ENCODE peak calls at places on chromosomes 1 and 21, in nine cellular contexts. X, V, B, P, G, C, O, U and N are unnamed samples.

GRCh38 chr1:113434081-113434873 is 44.0 kb downstream of the MAGI3 start:
- DNase-seq in G (no peak), B (no peak), V (no peak), X (no peak), P (no peak), C (no peak), O (no peak), U (no peak), N (no peak)

GRCh38 chr1:1758059-1758621 is 20.1 kb downstream of the NADK start:
- DNase-seq in O (no peak), B (no peak), V (no peak), X (no peak), P (peak), U (no peak), C (no peak), G (no peak), N (no peak)

GRCh38 chr1:11842154-11843041 is 5.2 kb downstream of the NPPA start:
- DNase-seq in X (no peak), U (no peak), O (no peak), G (no peak), V (no peak), C (no peak), B (no peak), P (no peak), N (no peak)

GRCh38 chr1:23619299-23620188 is 60.2 kb upstream of the ID3 start:
- DNase-seq in P (peak), B (no peak), X (peak), U (peak), V (peak), G (no peak), C (peak), O (peak), N (peak)

GRCh38 chr21:40658237-40658636 is 188.7 kb downstream of the DSCAM start:
- DNase-seq in O (no peak), X (no peak), V (no peak), C (no peak), U (no peak), G (no peak), P (no peak), B (no peak), N (no peak)

GRCh38 chr1:17168480-17168878 is 36.4 kb upstream of the PADI1 start:
- DNase-seq in V (no peak), P (no peak), X (peak), O (no peak), B (no peak), C (no peak), U (no peak), G (no peak), N (peak)

GRCh38 chr1:227918083-227918700 is 29.5 kb downstream of the WNT9A start:
- DNase-seq in V (no peak), C (no peak), G (no peak), B (no peak), P (no peak), X (no peak), O (no peak), U (no peak), N (no peak)

GRCh38 chr21:46317710-46318463 is 5.8 kb downstream of the C21orf58 start:
- DNase-seq in G (no peak), X (no peak), V (peak), B (no peak), C (no peak), P (peak), U (no peak), O (peak), N (no peak)

GRCh38 chr1:226210571-226211176 is 12.8 kb upstream of the MIXL1 start:
- DNase-seq in V (peak), O (peak), P (no peak), G (no peak), X (no peak), B (no peak), U (no peak), C (no peak), N (no peak)

GRCh38 chr1:221742555-221743415 is 896 bp upstream of the DUSP10 start:
- DNase-seq in U (peak), C (peak), G (peak), B (peak), P (peak), X (peak), O (peak), V (peak), N (peak)

GRCh38 chr1:199862047-199862446 is 165.5 kb upstream of the NR5A2 start:
- DNase-seq in B (no peak), O (no peak), P (no peak), G (no peak), U (peak), V (no peak), X (no peak), C (no peak), N (no peak)

GRCh38 chr1:13675222-13675621 is 24.8 kb upstream of the PRDM2 start:
- DNase-seq in U (no peak), B (no peak), C (no peak), P (no peak), V (no peak), G (no peak), X (no peak), O (no peak), N (no peak)

GRCh38 chr1:218917646-218918045 is 256.0 kb upstream of the LYPLAL1 start:
- DNase-seq in G (no peak), X (no peak), B (no peak), U (no peak), V (no peak), O (no peak), C (no peak), P (no peak), N (no peak)

GRCh38 chr1:85578321-85579295 is 2.0 kb upstream of the CCN1 start:
- DNase-seq in P (no peak), U (peak), V (no peak), B (no peak), X (no peak), O (no peak), G (no peak), C (no peak), N (peak)

GRCh38 chr1:118247593-118247992 is 62.6 kb upstream of the SPAG17 start:
- DNase-seq in X (peak), C (no peak), B (no peak), P (no peak), U (peak), G (no peak), V (peak), O (peak), N (peak)

GRCh38 chr1:201585901-201586300 is 47.0 kb downstream of the NAV1 start:
- DNase-seq in V (no peak), X (no peak), P (no peak), B (no peak), G (no peak), O (no peak), C (no peak), U (no peak), N (no peak)

GRCh38 chr1:155003766-155004351 is 1.3 kb downstream of the ZBTB7B start:
- DNase-seq in X (no peak), P (peak), C (no peak), U (peak), B (peak), G (peak), O (peak), V (peak), N (peak)

GRCh38 chr1:158547533-158547932 is 6.7 kb downstream of the OR6Y1 start:
- DNase-seq in O (no peak), P (no peak), G (no peak), U (no peak), X (no peak), C (no peak), V (no peak), B (no peak), N (no peak)

GRCh38 chr1:24438423-24438901 is 22.9 kb downstream of the NIPAL3 start:
- DNase-seq in V (peak), P (no peak), X (no peak), O (peak), C (no peak), U (no peak), B (peak), G (no peak), N (no peak)

GRCh38 chr1:106924360-106924759 is 132.1 kb upstream of the PRMT6 start:
- DNase-seq in B (no peak), P (no peak), O (peak), U (peak), V (peak), X (no peak), G (no peak), C (no peak), N (peak)

GRCh38 chr1:191142748-191143147 is 665.1 kb upstream of the BRINP3 start:
- DNase-seq in B (no peak), X (no peak), U (no peak), O (no peak), G (no peak), C (no peak), V (no peak), P (no peak), N (no peak)

GRCh38 chr1:209838537-209838936 is 10.8 kb downstream of the UTP25 start:
- DNase-seq in P (no peak), V (no peak), O (no peak), X (no peak), U (no peak), B (no peak), G (no peak), C (no peak), N (no peak)

GRCh38 chr1:162234571-162234970 is 142.1 kb downstream of the SPATA46 start:
- DNase-seq in U (no peak), V (no peak), C (no peak), X (no peak), O (no peak), B (no peak), P (no peak), G (no peak), N (no peak)

GRCh38 chr1:226677121-226678020 is 61.7 kb downstream of the ITPKB start:
- DNase-seq in C (peak), B (peak), V (no peak), X (peak), U (peak), G (peak), O (no peak), P (peak), N (peak)

GRCh38 chr1:2212167-2212541 is 16.0 kb upstream of the SKI start:
- DNase-seq in V (no peak), X (no peak), O (no peak), P (no peak), C (no peak), U (peak), G (no peak), B (no peak), N (no peak)

GRCh38 chr1:12341667-12342066 is 111.8 kb downstream of the VPS13D start:
- DNase-seq in X (no peak), V (no peak), P (no peak), C (no peak), G (no peak), O (no peak), B (no peak), U (no peak), N (no peak)

GRCh38 chr1:114316204-114316603 is 162.5 kb upstream of the SYT6 start:
- DNase-seq in G (no peak), B (no peak), C (no peak), X (no peak), V (peak), O (no peak), U (no peak), P (no peak), N (no peak)

GRCh38 chr1:153545067-153546055 is at the start of gene S100A4:
- DNase-seq in O (peak), U (peak), X (peak), C (peak), B (peak), V (peak), P (peak), G (peak), N (peak)

GRCh38 chr1:22291926-22292788 is 149.3 kb upstream of the WNT4 start:
- DNase-seq in U (no peak), C (no peak), P (no peak), X (no peak), O (no peak), G (no peak), V (no peak), B (no peak), N (no peak)

GRCh38 chr21:44391345-44392091 is 38.1 kb downstream of the TRPM2 start:
- DNase-seq in U (no peak), G (peak), P (no peak), O (no peak), B (no peak), C (no peak), V (no peak), X (no peak), N (no peak)

GRCh38 chr1:181204530-181204929 is 116.0 kb downstream of the IER5 start:
- DNase-seq in P (no peak), G (no peak), V (no peak), B (no peak), U (no peak), X (no peak), O (peak), C (no peak), N (no peak)

GRCh38 chr1:42282867-42283583 is 52.0 kb downstream of the FOXJ3 start:
- DNase-seq in C (no peak), X (peak), B (no peak), O (no peak), V (no peak), G (no peak), U (no peak), P (no peak), N (peak)

GRCh38 chr1:60898987-60899386 is 183.4 kb upstream of the NFIA start:
- DNase-seq in X (no peak), G (no peak), P (no peak), B (no peak), O (no peak), C (no peak), U (no peak), V (no peak), N (no peak)

GRCh38 chr1:68916227-68916853 is 419.5 kb upstream of the DEPDC1 start:
- DNase-seq in C (no peak), X (peak), V (peak), U (peak), G (no peak), B (no peak), P (no peak), O (no peak), N (peak)

GRCh38 chr1:53114581-53115400 is 27.6 kb downstream of the SLC1A7 start:
- DNase-seq in O (no peak), B (no peak), G (no peak), C (no peak), U (no peak), X (no peak), P (no peak), V (no peak), N (no peak)

GRCh38 chr1:239814306-239814881 is 277.3 kb upstream of the FMN2 start:
- DNase-seq in X (peak), O (peak), C (no peak), B (no peak), P (no peak), G (no peak), V (peak), U (peak), N (peak)

GRCh38 chr1:118954286-118954890 is 33.8 kb downstream of the TBX15 start:
- DNase-seq in X (no peak), U (no peak), P (no peak), B (no peak), C (no peak), G (no peak), O (no peak), V (peak), N (no peak)

GRCh38 chr21:45295576-45296365 is 8.1 kb upstream of the POFUT2 start:
- DNase-seq in U (peak), C (no peak), X (no peak), G (peak), V (no peak), P (peak), B (no peak), O (peak), N (peak)

GRCh38 chr1:160653620-160654016 is 6.8 kb upstream of the SLAMF1 start:
- DNase-seq in X (no peak), V (peak), B (no peak), P (no peak), C (no peak), O (no peak), U (no peak), G (no peak), N (no peak)